ENCODE peak calls at places on chromosomes 4 and X, in nine cellular contexts. X is T-helper 1 cell, R is AG08396, W is Right ventricle myocardium superior, N is HuH-7.5, F is NAMALWA, J is NCI-H1417, L is BJ, S is hepatocyte. U is an unnamed sample.

GRCh38 chr4:6122496-6122895 is 77.9 kb downstream of the JAKMIP1 start:
- DNase-seq in R (no peak), X (no peak), L (no peak), S (no peak), F (no peak), J (no peak), N (no peak), W (no peak), U (no peak)

GRCh38 chr4:163679189-163679588 is 184.7 kb downstream of the TMA16 start:
- DNase-seq in W (no peak), J (no peak), F (peak), N (peak), L (no peak), R (peak), X (no peak), S (peak), U (no peak)

GRCh38 chr4:5888222-5888701 is 4.6 kb downstream of the CRMP1 start:
- DNase-seq in F (no peak), N (no peak), S (peak), W (no peak), J (peak), L (no peak), R (no peak), X (no peak), U (no peak)

GRCh38 chr4:5865896-5866599 is 26.8 kb downstream of the CRMP1 start:
- DNase-seq in R (no peak), W (no peak), F (no peak), L (no peak), J (no peak), S (no peak), N (no peak), X (no peak), U (peak)

GRCh38 chr4:80307774-80308465 is 27.6 kb upstream of the CFAP299 start:
- DNase-seq in F (no peak), X (no peak), J (peak), W (no peak), N (no peak), R (peak), S (no peak), L (no peak), U (no peak)

GRCh38 chr4:153151535-153152452 is 52.4 kb upstream of the TRIM2 start:
- DNase-seq in W (peak), X (peak), R (no peak), S (peak), F (peak), J (peak), N (peak), L (no peak), U (no peak)

GRCh38 chr4:86508436-86508835 is 85.7 kb upstream of the PTPN13 start:
- DNase-seq in X (no peak), F (no peak), L (peak), R (peak), W (no peak), N (no peak), J (no peak), S (no peak), U (no peak)

GRCh38 chrX:110267874-110268273 is 50.0 kb downstream of the AMMECR1 start:
- DNase-seq in N (no peak), R (no peak), J (no peak), X (no peak), S (no peak), F (no peak), L (no peak), W (no peak), U (no peak)

GRCh38 chr4:1378559-1379231 is 27.5 kb downstream of the NKX1-1 start:
- DNase-seq in N (no peak), W (peak), J (no peak), X (peak), S (no peak), L (no peak), R (no peak), F (no peak), U (no peak)

GRCh38 chr4:127533028-127533700 is 99.6 kb upstream of the INTU start:
- DNase-seq in F (no peak), R (peak), J (no peak), X (no peak), N (no peak), W (peak), S (peak), L (no peak), U (peak)

GRCh38 chr4:38306482-38307071 is 346.4 kb downstream of the PTTG2 start:
- DNase-seq in X (no peak), S (no peak), R (no peak), W (no peak), J (no peak), F (peak), N (no peak), L (no peak), U (no peak)

GRCh38 chr4:53175640-53176039 is 190.2 kb downstream of the SCFD2 start:
- DNase-seq in N (no peak), J (no peak), W (no peak), S (no peak), R (no peak), X (no peak), L (no peak), F (no peak), U (no peak)

GRCh38 chr4:10015140-10015753 is 6.0 kb downstream of the SLC2A9 start:
- DNase-seq in S (peak), N (no peak), X (no peak), F (peak), R (no peak), L (no peak), J (peak), W (no peak), U (peak)

GRCh38 chrX:129318375-129318774 is 204.9 kb downstream of the SMARCA1 start:
- DNase-seq in X (no peak), N (no peak), F (peak), J (no peak), S (peak), W (no peak), R (peak), L (no peak), U (peak)

GRCh38 chr4:136713140-136713539 is 819.2 kb downstream of the PCDH18 start:
- DNase-seq in R (peak), L (no peak), F (peak), X (no peak), J (no peak), S (no peak), W (no peak), N (no peak), U (peak)

GRCh38 chr4:183443609-183444148 is 757 bp upstream of the CDKN2AIP start:
- DNase-seq in L (peak), S (no peak), N (peak), W (no peak), J (no peak), X (no peak), F (no peak), R (no peak), U (peak)

GRCh38 chr4:159979953-159980352 is 877.1 kb downstream of the RAPGEF2 start:
- DNase-seq in N (no peak), W (no peak), L (no peak), S (no peak), X (no peak), J (no peak), F (no peak), R (no peak), U (no peak)

GRCh38 chr4:28822163-28822562 is 1898.0 kb upstream of the PCDH7 start:
- DNase-seq in F (no peak), W (no peak), J (no peak), N (no peak), X (no peak), S (no peak), R (no peak), L (no peak), U (no peak)

GRCh38 chrX:39899876-39900787 is 197.6 kb downstream of the BCOR start:
- DNase-seq in F (no peak), R (no peak), J (peak), S (no peak), N (no peak), X (no peak), W (no peak), L (no peak), U (no peak)

GRCh38 chr4:140344111-140344510 is 29.3 kb upstream of the SCOC start:
- DNase-seq in W (no peak), S (no peak), F (no peak), L (no peak), J (no peak), N (no peak), X (no peak), R (no peak), U (no peak)

GRCh38 chrX:97751735-97752134 is 868.0 kb downstream of the RPA4 start:
- DNase-seq in S (no peak), F (no peak), X (no peak), N (no peak), J (no peak), L (no peak), W (no peak), R (no peak), U (no peak)

GRCh38 chr4:1405636-1406415 is 416 bp downstream of the NKX1-1 start:
- DNase-seq in N (no peak), S (peak), R (peak), W (peak), L (no peak), F (no peak), X (no peak), J (no peak), U (no peak)

GRCh38 chrX:40094041-40094899 is 3.5 kb downstream of the BCOR start:
- DNase-seq in R (no peak), N (no peak), L (no peak), S (peak), J (peak), F (no peak), X (no peak), W (peak), U (peak)

GRCh38 chr4:139669859-139670258 is 4.2 kb downstream of the MGST2 start:
- DNase-seq in S (no peak), R (no peak), N (no peak), X (no peak), W (no peak), J (no peak), F (no peak), L (no peak), U (no peak)

GRCh38 chrX:53133400-53133799 is 39.5 kb downstream of the KANTR start:
- DNase-seq in F (no peak), W (no peak), X (no peak), J (no peak), R (no peak), S (no peak), N (no peak), L (no peak), U (no peak)

GRCh38 chr4:95798727-95799126 is 41.2 kb upstream of the PDHA2 start:
- DNase-seq in L (no peak), F (no peak), J (no peak), R (no peak), N (no peak), S (no peak), X (no peak), W (no peak), U (no peak)

GRCh38 chr4:77899607-77900006 is 37.0 kb downstream of the MRPL1 start:
- DNase-seq in X (no peak), S (no peak), W (no peak), N (no peak), R (no peak), J (no peak), F (no peak), L (no peak), U (no peak)

GRCh38 chr4:69167300-69167699 is 47.2 kb downstream of the UGT2B11 start:
- DNase-seq in R (no peak), X (no peak), S (no peak), N (no peak), L (no peak), F (no peak), W (no peak), J (no peak), U (no peak)

GRCh38 chr4:85498068-85498733 is 23.3 kb downstream of the ARHGAP24 start:
- DNase-seq in F (peak), J (no peak), X (no peak), R (peak), N (no peak), S (no peak), L (peak), W (peak), U (no peak)

GRCh38 chr4:55854132-55854531 is 684 bp downstream of the EXOC1 start:
- DNase-seq in S (peak), J (no peak), R (no peak), L (no peak), W (no peak), F (peak), N (no peak), X (no peak), U (peak)

GRCh38 chrX:151789179-151789800 is 54.7 kb downstream of the CNGA2 start:
- DNase-seq in S (no peak), W (peak), N (no peak), J (no peak), F (no peak), L (peak), R (peak), X (no peak), U (peak)

GRCh38 chr4:89024051-89024675 is 32.8 kb downstream of the FAM13A start:
- DNase-seq in S (peak), N (peak), R (peak), F (peak), X (peak), L (peak), J (peak), W (no peak), U (peak)

GRCh38 chrX:132114607-132115006 is 13.2 kb downstream of the FRMD7 start:
- DNase-seq in N (no peak), X (no peak), W (no peak), F (no peak), R (no peak), J (peak), L (no peak), S (peak), U (no peak)

GRCh38 chr4:40056722-40057539 is at the start of gene N4BP2:
- DNase-seq in S (peak), R (peak), X (peak), W (peak), L (no peak), J (peak), F (peak), N (peak), U (peak)

U was measured in lung microvascular endothelial cell.